ENCODE peak calls at places on chromosomes 7 and 10, in five cellular contexts. L, P, V, A and N are unnamed samples.

GRCh38 chr10:84608126-84608525 is 279.7 kb downstream of the CCSER2 start:
- DNase-seq in L (no peak), P (no peak), V (no peak), A (no peak), N (no peak)

GRCh38 chr10:130018253-130018652 is 54.2 kb upstream of the EBF3 start:
- DNase-seq in L (peak; percentile 23), P (peak; percentile 37), V (no peak), A (no peak), N (no peak)

GRCh38 chr7:46034056-46034768 is 113.1 kb upstream of the IGFBP3 start:
- DNase-seq in L (no peak), P (peak; percentile 87), V (no peak), A (no peak), N (no peak)

GRCh38 chr10:123669901-123670300 is 3.7 kb downstream of the GPR26 start:
- DNase-seq in L (no peak), P (no peak), V (no peak), A (no peak), N (no peak)

GRCh38 chr7:105897999-105898398 is 21.6 kb upstream of the ATXN7L1 start:
- DNase-seq in L (no peak), P (no peak), V (no peak), A (no peak), N (no peak)

GRCh38 chr10:7410306-7410799 is 481 bp downstream of the SFMBT2 start:
- DNase-seq in L (no peak), P (no peak), V (peak; percentile 42), A (peak; percentile 37), N (peak; percentile 53)

GRCh38 chr10:122232781-122233180 is 38.3 kb upstream of the BTBD16 start:
- DNase-seq in L (no peak), P (peak; percentile 83), V (no peak), A (no peak), N (no peak)

GRCh38 chr7:128019330-128019729 is 11.9 kb downstream of the LRRC4 start:
- DNase-seq in L (no peak), P (no peak), V (no peak), A (no peak), N (no peak)

GRCh38 chr7:98252655-98253054 is 623 bp upstream of the TECPR1 start:
- DNase-seq in L (no peak), P (peak; percentile 18), V (no peak), A (no peak), N (no peak)

GRCh38 chr7:50446542-50446960 is 3.6 kb downstream of the FIGNL1 start:
- DNase-seq in L (no peak), P (peak; percentile 48), V (no peak), A (no peak), N (no peak)

GRCh38 chr10:42753126-42753506 is 29.5 kb upstream of the BMS1 start:
- DNase-seq in L (peak; percentile 82), P (peak; percentile 67), V (peak; percentile 56), A (peak; percentile 68), N (peak; percentile 80)

GRCh38 chr10:69458426-69459100 is 7.3 kb downstream of the TSPAN15 start:
- DNase-seq in L (peak; percentile 91), P (no peak), V (no peak), A (no peak), N (no peak)

GRCh38 chr10:69459893-69460575 is 8.8 kb downstream of the TSPAN15 start:
- DNase-seq in L (no peak), P (no peak), V (no peak), A (no peak), N (no peak)

GRCh38 chr10:69459101-69459805 is 8.0 kb downstream of the TSPAN15 start:
- DNase-seq in L (peak; percentile 74), P (no peak), V (no peak), A (no peak), N (no peak)

GRCh38 chr10:69461327-69462025 is 10.2 kb downstream of the TSPAN15 start:
- DNase-seq in L (no peak), P (no peak), V (no peak), A (no peak), N (no peak)

DNA sequence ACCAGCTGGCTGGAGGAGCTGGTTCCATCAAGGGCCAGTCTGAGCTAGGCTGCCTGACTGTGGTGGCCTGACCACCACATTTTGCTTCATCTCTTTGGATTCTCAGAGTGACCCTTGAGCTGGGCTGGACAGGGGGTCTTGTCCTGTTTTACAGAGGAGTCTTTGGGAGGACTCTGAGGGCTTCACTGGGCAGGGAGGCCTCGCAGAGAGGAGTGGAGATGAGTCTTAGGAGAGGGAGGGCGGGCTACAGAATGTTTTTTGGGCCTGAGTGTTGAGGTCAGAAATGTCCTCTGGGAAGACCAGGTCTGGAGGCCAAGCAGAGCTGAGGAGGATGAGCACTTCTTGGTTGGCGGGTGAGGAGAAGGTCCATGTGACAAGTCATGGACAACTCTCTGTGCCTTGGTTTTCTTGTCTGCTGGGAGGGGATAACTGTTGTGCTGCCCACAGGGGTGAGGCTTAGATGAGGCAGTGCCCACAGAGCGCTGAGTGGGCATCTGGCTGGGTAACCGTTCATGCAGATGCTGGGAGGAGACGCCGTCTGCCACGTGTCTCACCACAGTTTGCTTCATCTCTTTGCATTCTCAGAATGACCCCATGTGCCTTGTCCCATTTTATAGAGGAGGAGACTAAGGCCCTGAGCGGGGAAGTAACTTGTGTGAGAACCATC is 9.4 kb downstream of the TSPAN15 start:
- DNase-seq in L (no peak), P (no peak), V (no peak), A (no peak), N (no peak)
- TF ChIP-seq CTCF in L (no peak), P (no peak), V (no peak), A (no peak), N (no peak)

GRCh38 chr7:78924581-78924980 is 528.9 kb downstream of the MAGI2 start:
- DNase-seq in L (no peak), P (peak; percentile 45), V (no peak), A (no peak), N (no peak)
- TF ChIP-seq CTCF in L (no peak), P (peak; percentile 14), V (no peak), A (no peak), N (no peak)

DNA sequence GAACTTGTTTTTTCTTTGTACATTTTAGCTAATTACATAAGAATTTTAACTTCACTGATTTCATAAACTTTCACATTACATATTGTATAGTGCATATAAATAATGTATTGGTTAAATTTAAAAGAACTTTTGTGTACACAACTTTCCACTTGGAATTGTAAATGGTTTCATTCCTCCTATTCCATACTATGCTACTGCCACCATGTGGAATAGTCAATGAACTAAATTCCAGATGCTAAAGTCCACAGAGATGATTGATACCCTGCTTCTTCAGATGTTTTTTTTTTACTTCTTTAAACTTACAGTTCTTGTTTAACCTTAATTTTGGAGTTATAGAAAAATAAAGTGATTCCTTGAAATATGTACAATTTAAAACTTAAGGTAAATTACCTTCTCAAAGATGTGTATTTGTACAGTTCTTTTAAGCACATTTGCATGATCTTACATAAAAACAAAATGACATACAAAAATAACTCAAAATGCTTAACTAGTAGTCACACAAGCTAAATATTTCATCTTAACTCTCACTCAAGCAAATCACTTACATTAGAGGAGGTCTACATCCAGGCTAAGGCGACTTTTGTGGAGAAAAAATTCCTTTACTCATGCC is 247.6 kb upstream of the HGF start:
- DNase-seq in L (no peak), P (peak; percentile 78), V (no peak), A (no peak), N (no peak)
- TF ChIP-seq CTCF in L (peak; percentile 28), P (peak; percentile 62), V (peak; percentile 37), A (no peak), N (no peak)

GRCh38 chr10:59675812-59676211 is 33.8 kb downstream of the SLC16A9 start:
- DNase-seq in L (no peak), P (no peak), V (no peak), A (no peak), N (no peak)
- TF ChIP-seq CTCF in L (no peak), P (peak; percentile 12), V (no peak), A (no peak), N (no peak)

GRCh38 chr7:36272567-36273269 is 116.9 kb upstream of the ANLN start:
- DNase-seq in L (no peak), P (no peak), V (no peak), A (no peak), N (no peak)
- TF ChIP-seq CTCF in L (no peak), P (no peak), V (no peak), A (no peak), N (no peak)